ENCODE peak calls at places on chromosomes 3 and 15, in six cellular contexts. One of them, this sample, is unnamed.

GRCh38 chr3:70754314-70754713 is 441.9 kb upstream of the MDFIC2 start:
- DNase-seq in mammary epithelial cell: no peak
- DNase-seq in GM12878: no peak
- DNase-seq in astrocyte: no peak
- DNase-seq in fibroblast of lung: peak; percentile 26
- DNase-seq in hepatocyte: no peak
- DNase-seq in this sample: no peak

GRCh38 chr15:54101664-54102270 is 123.5 kb downstream of the UNC13C start:
- DNase-seq in GM12878: no peak
- DNase-seq in astrocyte: no peak
- DNase-seq in mammary epithelial cell: no peak
- DNase-seq in hepatocyte: no peak
- DNase-seq in fibroblast of lung: peak; percentile 6
- DNase-seq in this sample: no peak

GRCh38 chr15:90875549-90875981 is 7.2 kb downstream of the FURIN start:
- DNase-seq in fibroblast of lung: no peak
- DNase-seq in GM12878: no peak
- DNase-seq in hepatocyte: no peak
- DNase-seq in mammary epithelial cell: no peak
- DNase-seq in astrocyte: no peak
- DNase-seq in this sample: no peak

GRCh38 chr3:59935025-59935424 is 885.2 kb upstream of the CFAP20DC start:
- DNase-seq in hepatocyte: no peak
- DNase-seq in fibroblast of lung: no peak
- DNase-seq in mammary epithelial cell: no peak
- DNase-seq in astrocyte: no peak
- DNase-seq in GM12878: peak; percentile 39
- DNase-seq in this sample: no peak

GRCh38 chr3:126865736-126866135 is 117.2 kb upstream of the PLXNA1 start:
- DNase-seq in hepatocyte: no peak
- DNase-seq in astrocyte: no peak
- DNase-seq in GM12878: no peak
- DNase-seq in mammary epithelial cell: no peak
- DNase-seq in fibroblast of lung: no peak
- DNase-seq in this sample: no peak

GRCh38 chr3:37863552-37863865 is 1.8 kb downstream of the CTDSPL start:
- DNase-seq in fibroblast of lung: no peak
- DNase-seq in mammary epithelial cell: no peak
- DNase-seq in astrocyte: no peak
- DNase-seq in hepatocyte: no peak
- DNase-seq in GM12878: no peak
- DNase-seq in this sample: no peak

GRCh38 chr3:130906374-130906995 is 12.6 kb downstream of the ATP2C1 start:
- DNase-seq in hepatocyte: no peak
- DNase-seq in GM12878: no peak
- DNase-seq in astrocyte: peak; percentile 65
- DNase-seq in fibroblast of lung: peak; percentile 8
- DNase-seq in mammary epithelial cell: peak; percentile 68
- DNase-seq in this sample: no peak

GRCh38 chr3:128584412-128585020 is 66.1 kb downstream of the RPN1 start:
- DNase-seq in mammary epithelial cell: peak; percentile 67
- DNase-seq in astrocyte: peak; percentile 52
- DNase-seq in GM12878: peak; percentile 4
- DNase-seq in hepatocyte: peak; percentile 71
- DNase-seq in fibroblast of lung: peak; percentile 64
- DNase-seq in this sample: peak; percentile 76

GRCh38 chr3:170355738-170356595 is 1.5 kb upstream of the SKIL start:
- DNase-seq in hepatocyte: peak; percentile 76
- DNase-seq in mammary epithelial cell: peak; percentile 57
- DNase-seq in fibroblast of lung: peak; percentile 54
- DNase-seq in astrocyte: peak; percentile 57
- DNase-seq in GM12878: peak; percentile 66
- DNase-seq in this sample: peak; percentile 27

GRCh38 chr15:41474941-41475340 is 18.7 kb upstream of the ITPKA start:
- DNase-seq in mammary epithelial cell: no peak
- DNase-seq in astrocyte: no peak
- DNase-seq in fibroblast of lung: no peak
- DNase-seq in GM12878: no peak
- DNase-seq in hepatocyte: no peak
- DNase-seq in this sample: no peak

GRCh38 chr15:66784174-66784573 is 82.1 kb downstream of the SMAD6 start:
- DNase-seq in hepatocyte: no peak
- DNase-seq in fibroblast of lung: no peak
- DNase-seq in mammary epithelial cell: no peak
- DNase-seq in astrocyte: no peak
- DNase-seq in GM12878: no peak
- DNase-seq in this sample: no peak

GRCh38 chr3:111917300-111917699 is 58.2 kb downstream of the PHLDB2 start:
- DNase-seq in GM12878: no peak
- DNase-seq in hepatocyte: no peak
- DNase-seq in fibroblast of lung: no peak
- DNase-seq in astrocyte: peak; percentile 70
- DNase-seq in mammary epithelial cell: peak; percentile 67
- DNase-seq in this sample: peak; percentile 92

GRCh38 chr3:10941972-10942371 is 50.6 kb upstream of the SLC6A1 start:
- DNase-seq in astrocyte: no peak
- DNase-seq in fibroblast of lung: no peak
- DNase-seq in hepatocyte: no peak
- DNase-seq in mammary epithelial cell: peak; percentile 53
- DNase-seq in GM12878: no peak
- DNase-seq in this sample: no peak

GRCh38 chr3:186466391-186466974 is 77.7 kb downstream of the CRYGS start:
- DNase-seq in GM12878: no peak
- DNase-seq in fibroblast of lung: no peak
- DNase-seq in astrocyte: peak; percentile 64
- DNase-seq in hepatocyte: no peak
- DNase-seq in mammary epithelial cell: no peak
- DNase-seq in this sample: no peak

GRCh38 chr15:101676965-101677364 is 24.8 kb upstream of the TM2D3 start:
- DNase-seq in astrocyte: no peak
- DNase-seq in GM12878: no peak
- DNase-seq in mammary epithelial cell: no peak
- DNase-seq in hepatocyte: no peak
- DNase-seq in fibroblast of lung: peak; percentile 25
- DNase-seq in this sample: no peak

GRCh38 chr3:188362405-188362831 is 208.5 kb downstream of the LPP start:
- DNase-seq in astrocyte: peak; percentile 95
- DNase-seq in GM12878: no peak
- DNase-seq in hepatocyte: peak; percentile 73
- DNase-seq in fibroblast of lung: peak; percentile 51
- DNase-seq in mammary epithelial cell: peak; percentile 72
- DNase-seq in this sample: peak; percentile 41

GRCh38 chr15:66115568-66116206 is 137.9 kb downstream of the MEGF11 start:
- DNase-seq in fibroblast of lung: no peak
- DNase-seq in astrocyte: no peak
- DNase-seq in hepatocyte: peak; percentile 42
- DNase-seq in GM12878: no peak
- DNase-seq in mammary epithelial cell: no peak
- DNase-seq in this sample: no peak

GRCh38 chr3:51975857-51976549 is 1.1 kb downstream of the ABHD14A start:
- DNase-seq in GM12878: no peak
- DNase-seq in fibroblast of lung: peak; percentile 69
- DNase-seq in astrocyte: peak; percentile 56
- DNase-seq in mammary epithelial cell: no peak
- DNase-seq in hepatocyte: peak; percentile 87
- DNase-seq in this sample: no peak

GRCh38 chr15:66848666-66849392 is 146.8 kb downstream of the SMAD6 start:
- DNase-seq in astrocyte: no peak
- DNase-seq in GM12878: no peak
- DNase-seq in fibroblast of lung: no peak
- DNase-seq in mammary epithelial cell: no peak
- DNase-seq in hepatocyte: no peak
- DNase-seq in this sample: no peak

GRCh38 chr15:65524226-65524625 is 6.0 kb upstream of the HACD3 start:
- DNase-seq in mammary epithelial cell: no peak
- DNase-seq in GM12878: no peak
- DNase-seq in hepatocyte: no peak
- DNase-seq in fibroblast of lung: no peak
- DNase-seq in astrocyte: no peak
- DNase-seq in this sample: no peak

GRCh38 chr15:67359431-67360082 is 105.0 kb downstream of the IQCH start:
- DNase-seq in hepatocyte: no peak
- DNase-seq in fibroblast of lung: no peak
- DNase-seq in mammary epithelial cell: no peak
- DNase-seq in astrocyte: no peak
- DNase-seq in GM12878: no peak
- DNase-seq in this sample: no peak

GRCh38 chr15:43056696-43057095 is 49.1 kb downstream of the UBR1 start:
- DNase-seq in mammary epithelial cell: no peak
- DNase-seq in astrocyte: no peak
- DNase-seq in hepatocyte: no peak
- DNase-seq in GM12878: no peak
- DNase-seq in fibroblast of lung: no peak
- DNase-seq in this sample: no peak

GRCh38 chr3:63437858-63438257 is 159.8 kb downstream of the SYNPR start:
- DNase-seq in fibroblast of lung: no peak
- DNase-seq in GM12878: no peak
- DNase-seq in hepatocyte: no peak
- DNase-seq in astrocyte: no peak
- DNase-seq in mammary epithelial cell: no peak
- DNase-seq in this sample: no peak

GRCh38 chr15:78203346-78204225 is 30.8 kb downstream of the ACSBG1 start:
- DNase-seq in hepatocyte: peak; percentile 2
- DNase-seq in mammary epithelial cell: no peak
- DNase-seq in astrocyte: no peak
- DNase-seq in GM12878: no peak
- DNase-seq in fibroblast of lung: no peak
- DNase-seq in this sample: no peak

GRCh38 chr3:149280950-149281349 is 52.5 kb downstream of the TM4SF18 start:
- DNase-seq in fibroblast of lung: no peak
- DNase-seq in astrocyte: no peak
- DNase-seq in hepatocyte: no peak
- DNase-seq in mammary epithelial cell: no peak
- DNase-seq in GM12878: no peak
- DNase-seq in this sample: no peak

GRCh38 chr3:71978150-71978721 is 193.3 kb upstream of the PROK2 start:
- DNase-seq in GM12878: peak; percentile 81
- DNase-seq in fibroblast of lung: no peak
- DNase-seq in hepatocyte: no peak
- DNase-seq in mammary epithelial cell: no peak
- DNase-seq in astrocyte: no peak
- DNase-seq in this sample: no peak

GRCh38 chr15:78133801-78134200 is 2.6 kb upstream of the CIB2 start:
- DNase-seq in GM12878: no peak
- DNase-seq in fibroblast of lung: no peak
- DNase-seq in mammary epithelial cell: peak; percentile 97
- DNase-seq in astrocyte: no peak
- DNase-seq in hepatocyte: peak; percentile 37
- DNase-seq in this sample: peak; percentile 98

DNA sequence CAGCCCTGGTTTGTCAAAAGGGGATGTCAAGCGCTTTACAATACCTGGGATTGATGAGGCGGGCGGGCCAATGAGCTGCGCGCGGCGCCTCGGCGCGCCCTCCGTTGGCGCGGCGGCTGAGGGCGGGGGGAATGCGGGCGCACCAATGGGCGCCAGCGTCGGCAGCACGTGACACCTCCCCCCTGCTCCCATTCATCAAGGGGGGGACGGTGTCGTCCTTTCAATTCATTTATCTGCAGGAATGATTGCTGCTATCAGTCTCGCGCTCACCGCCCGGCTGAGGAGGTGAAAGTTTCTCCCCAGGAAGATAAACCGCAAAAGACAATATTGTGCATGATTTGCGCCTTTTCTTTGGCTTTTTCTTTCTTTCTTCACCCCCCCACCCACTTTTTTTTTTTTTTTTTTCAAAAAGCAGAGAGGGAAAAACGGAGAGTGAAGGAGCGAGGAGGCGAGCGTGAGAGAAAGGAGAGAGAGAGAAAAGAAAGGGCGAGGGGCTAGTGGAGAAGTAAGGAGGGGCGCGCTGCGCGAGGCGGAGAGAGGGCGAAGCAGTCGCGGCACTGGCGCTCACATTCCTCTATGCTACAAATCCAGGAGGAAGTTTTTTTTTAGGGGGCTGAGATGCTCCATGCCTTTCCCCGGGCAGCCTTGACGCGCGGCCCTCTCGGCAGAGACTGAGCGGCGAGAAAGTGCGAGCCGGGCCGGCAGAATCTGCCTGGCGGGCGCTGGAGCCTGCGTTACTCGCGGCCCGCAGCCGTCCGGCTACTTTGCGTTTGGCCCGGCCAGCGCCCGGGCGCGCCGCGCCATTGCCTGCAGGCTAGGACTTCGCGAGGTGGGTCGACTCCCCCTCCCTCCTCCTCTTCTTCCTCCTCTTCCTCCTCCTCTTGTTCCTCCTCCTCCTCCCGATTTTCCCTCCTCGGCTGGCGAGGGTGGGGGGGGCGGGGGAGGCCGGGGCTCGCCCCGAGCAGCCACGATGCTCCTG is at the start of gene ZIC1:
- DNase-seq in mammary epithelial cell: no peak
- DNase-seq in hepatocyte: no peak
- DNase-seq in fibroblast of lung: no peak
- DNase-seq in astrocyte: peak; percentile 59
- DNase-seq in GM12878: no peak
- DNase-seq in this sample: no peak
- TF ChIP-seq EZH2 in mammary epithelial cell: no peak
- TF ChIP-seq EZH2 in hepatocyte: peak; percentile 22
- TF ChIP-seq EZH2 in fibroblast of lung: no peak
- TF ChIP-seq EZH2 in astrocyte: no peak
- TF ChIP-seq EZH2 in GM12878: no peak
- TF ChIP-seq EZH2 in this sample: no peak

GRCh38 chr3:80424951-80425350 is 657.2 kb upstream of the ROBO1 start:
- DNase-seq in mammary epithelial cell: no peak
- DNase-seq in hepatocyte: no peak
- DNase-seq in astrocyte: no peak
- DNase-seq in GM12878: no peak
- DNase-seq in fibroblast of lung: peak; percentile 21
- DNase-seq in this sample: no peak
- H2AFZ ChIP-seq in mammary epithelial cell: no peak overlapping the region
- H2AFZ ChIP-seq in hepatocyte: no peak overlapping the region
- H2AFZ ChIP-seq in astrocyte: no peak overlapping the region
- H2AFZ ChIP-seq in GM12878: no peak overlapping the region
- H2AFZ ChIP-seq in fibroblast of lung: no peak overlapping the region
- H2AFZ ChIP-seq in this sample: peak overlapping the region; percentile 48

GRCh38 chr3:45120615-45121158 is 25.5 kb downstream of the CDCP1 start:
- DNase-seq in mammary epithelial cell: no peak
- DNase-seq in fibroblast of lung: no peak
- DNase-seq in astrocyte: no peak
- DNase-seq in GM12878: no peak
- DNase-seq in hepatocyte: no peak
- DNase-seq in this sample: no peak
- TF ChIP-seq EZH2 in mammary epithelial cell: no peak
- TF ChIP-seq EZH2 in fibroblast of lung: no peak
- TF ChIP-seq EZH2 in astrocyte: no peak
- TF ChIP-seq EZH2 in GM12878: no peak
- TF ChIP-seq EZH2 in hepatocyte: no peak
- TF ChIP-seq EZH2 in this sample: no peak

GRCh38 chr3:14725564-14726420 is 50.9 kb downstream of the C3orf20 start:
- DNase-seq in mammary epithelial cell: no peak
- DNase-seq in hepatocyte: peak; percentile 61
- DNase-seq in astrocyte: peak; percentile 14
- DNase-seq in fibroblast of lung: peak; percentile 97
- DNase-seq in GM12878: no peak
- DNase-seq in this sample: no peak

GRCh38 chr3:14730703-14731102 is 55.8 kb downstream of the C3orf20 start:
- DNase-seq in astrocyte: no peak
- DNase-seq in hepatocyte: no peak
- DNase-seq in fibroblast of lung: no peak
- DNase-seq in GM12878: no peak
- DNase-seq in mammary epithelial cell: no peak
- DNase-seq in this sample: no peak

GRCh38 chr3:14725015-14725431 is 50.1 kb downstream of the C3orf20 start:
- DNase-seq in fibroblast of lung: peak; percentile 93
- DNase-seq in mammary epithelial cell: no peak
- DNase-seq in astrocyte: peak; percentile 13
- DNase-seq in hepatocyte: peak; percentile 23
- DNase-seq in GM12878: no peak
- DNase-seq in this sample: no peak

GRCh38 chr3:14728113-14728512 is 53.2 kb downstream of the C3orf20 start:
- DNase-seq in fibroblast of lung: no peak
- DNase-seq in hepatocyte: no peak
- DNase-seq in astrocyte: no peak
- DNase-seq in GM12878: no peak
- DNase-seq in mammary epithelial cell: no peak
- DNase-seq in this sample: no peak
- H2AFZ ChIP-seq in fibroblast of lung: no peak overlapping the region
- H2AFZ ChIP-seq in hepatocyte: no peak overlapping the region
- H2AFZ ChIP-seq in astrocyte: no peak overlapping the region
- H2AFZ ChIP-seq in GM12878: no peak overlapping the region
- H2AFZ ChIP-seq in mammary epithelial cell: no peak overlapping the region
- H2AFZ ChIP-seq in this sample: no peak overlapping the region

This sample was measured in PC-9.